ENCODE peak calls at places on chromosomes 6 and 20, in six cellular contexts. X, E, Y, L, D and H are unnamed samples.

GRCh38 chr6:148711833-148712653 is 34.8 kb upstream of the UST start:
- DNase-seq in X (no peak), E (no peak), Y (no peak), L (no peak), D (no peak), H (no peak)

GRCh38 chr20:34096699-34097420 is 15.2 kb downstream of the EIF2S2 start:
- DNase-seq in X (no peak), E (no peak), Y (no peak), L (no peak), D (no peak), H (no peak)

GRCh38 chr6:152309648-152310047 is 327.5 kb downstream of the SYNE1 start:
- DNase-seq in X (no peak), E (no peak), Y (no peak), L (no peak), D (no peak), H (peak)

GRCh38 chr20:10474606-10475184 is 39.6 kb downstream of the SLX4IP start:
- DNase-seq in X (no peak), E (no peak), Y (no peak), L (no peak), D (no peak), H (peak)

GRCh38 chr6:126167726-126168125 is 172.2 kb upstream of the CENPW start:
- DNase-seq in X (no peak), E (no peak), Y (no peak), L (no peak), D (no peak), H (no peak)

GRCh38 chr20:53021934-53022333 is 49.8 kb downstream of the TSHZ2 start:
- DNase-seq in X (no peak), E (no peak), Y (no peak), L (no peak), D (no peak), H (no peak)

GRCh38 chr6:49540614-49541013 is 9.9 kb upstream of the C6orf141 start:
- DNase-seq in X (no peak), E (no peak), Y (no peak), L (no peak), D (no peak), H (no peak)

GRCh38 chr6:14674458-14674857 is 556.9 kb downstream of the CD83 start:
- DNase-seq in X (no peak), E (no peak), Y (no peak), L (no peak), D (no peak), H (no peak)

GRCh38 chr20:15379897-15380296 is 1042.5 kb upstream of the FLRT3 start:
- DNase-seq in X (no peak), E (no peak), Y (no peak), L (no peak), D (no peak), H (no peak)

GRCh38 chr20:5608448-5609161 is 141.6 kb upstream of the SHLD1 start:
- DNase-seq in X (no peak), E (no peak), Y (peak), L (no peak), D (peak), H (peak)

GRCh38 chr6:143164565-143165105 is 103.9 kb downstream of the AIG1 start:
- DNase-seq in X (no peak), E (no peak), Y (peak), L (no peak), D (peak), H (no peak)

GRCh38 chr20:37282558-37282957 is 6.9 kb upstream of the MANBAL start:
- DNase-seq in X (no peak), E (no peak), Y (peak), L (no peak), D (no peak), H (peak)

GRCh38 chr20:2599265-2600060 is 53.0 kb upstream of the NOP56 start:
- DNase-seq in X (no peak), E (no peak), Y (no peak), L (no peak), D (no peak), H (no peak)

GRCh38 chr6:46867411-46867810 is 54.3 kb downstream of the ADGRF5 start:
- DNase-seq in X (no peak), E (no peak), Y (no peak), L (no peak), D (no peak), H (no peak)

GRCh38 chr6:25882066-25882496 is 8.0 kb upstream of the SLC17A3 start:
- DNase-seq in X (peak), E (no peak), Y (no peak), L (no peak), D (peak), H (no peak)

GRCh38 chr20:7841967-7842301 is 98.3 kb downstream of the HAO1 start:
- DNase-seq in X (peak), E (no peak), Y (no peak), L (no peak), D (peak), H (peak)

GRCh38 chr20:18984238-18985200 is 170.9 kb downstream of the SCP2D1 start:
- DNase-seq in X (no peak), E (no peak), Y (peak), L (no peak), D (no peak), H (peak)

GRCh38 chr6:4491501-4492260 is 284.5 kb upstream of the CDYL start:
- DNase-seq in X (no peak), E (no peak), Y (no peak), L (no peak), D (peak), H (peak)

GRCh38 chr6:55014321-55015088 is 159.8 kb upstream of the HCRTR2 start:
- DNase-seq in X (no peak), E (no peak), Y (no peak), L (no peak), D (no peak), H (no peak)

GRCh38 chr6:159972506-159973268 is 3.8 kb downstream of the IGF2R start:
- DNase-seq in X (no peak), E (no peak), Y (peak), L (no peak), D (no peak), H (no peak)

GRCh38 chr20:44035924-44036323 is 121.3 kb downstream of the TOX2 start:
- DNase-seq in X (no peak), E (no peak), Y (no peak), L (no peak), D (no peak), H (no peak)

GRCh38 chr6:25297823-25298507 is 18.8 kb downstream of the CARMIL1 start:
- DNase-seq in X (no peak), E (no peak), Y (no peak), L (no peak), D (no peak), H (no peak)

GRCh38 chr20:38132156-38132909 is 32.7 kb downstream of the TGM2 start:
- DNase-seq in X (no peak), E (no peak), Y (no peak), L (no peak), D (no peak), H (no peak)

GRCh38 chr6:151004415-151005024 is 139.0 kb downstream of the MTHFD1L start:
- DNase-seq in X (peak), E (no peak), Y (no peak), L (peak), D (peak), H (peak)

GRCh38 chr6:156107514-156108150 is 652.0 kb upstream of the NOX3 start:
- DNase-seq in X (no peak), E (no peak), Y (no peak), L (no peak), D (no peak), H (no peak)

GRCh38 chr6:34982424-34982852 is 93.4 kb downstream of the ANKS1A start:
- DNase-seq in X (peak), E (no peak), Y (peak), L (peak), D (peak), H (peak)

GRCh38 chr6:73285674-73286283 is 22.8 kb upstream of the KHDC1 start:
- DNase-seq in X (peak), E (no peak), Y (peak), L (peak), D (peak), H (peak)

GRCh38 chr6:113558966-113559365 is 298.2 kb upstream of the MARCKS start:
- DNase-seq in X (no peak), E (no peak), Y (no peak), L (no peak), D (peak), H (no peak)

GRCh38 chr6:161132384-161132783 is 140.8 kb downstream of the MAP3K4 start:
- DNase-seq in X (no peak), E (no peak), Y (no peak), L (no peak), D (no peak), H (no peak)

GRCh38 chr20:44835661-44836221 is 25.4 kb upstream of the RIMS4 start:
- DNase-seq in X (no peak), E (no peak), Y (no peak), L (no peak), D (no peak), H (no peak)

GRCh38 chr6:139623382-139623781 is 248.9 kb upstream of the CITED2 start:
- DNase-seq in X (no peak), E (no peak), Y (no peak), L (no peak), D (no peak), H (peak)

GRCh38 chr6:180295-180694 is 112.0 kb upstream of the DUSP22 start:
- DNase-seq in X (no peak), E (no peak), Y (no peak), L (no peak), D (no peak), H (peak)

GRCh38 chr20:58229198-58229802 is 847 bp upstream of the ANKRD60 start:
- DNase-seq in X (no peak), E (no peak), Y (no peak), L (no peak), D (no peak), H (no peak)
- TF ChIP-seq POLR2A in X (no peak), E (no peak), Y (no peak), L (no peak), D (no peak), H (no peak)

GRCh38 chr6:21767891-21768659 is 174.5 kb downstream of the SOX4 start:
- DNase-seq in X (no peak), E (no peak), Y (no peak), L (no peak), D (peak), H (no peak)
- TF ChIP-seq MYC in X (no peak), E (no peak), Y (no peak), L (no peak), D (no peak), H (no peak)

GRCh38 chr6:32184084-32184640 is at the start of gene AGER:
- DNase-seq in X (no peak), E (no peak), Y (peak), L (no peak), D (no peak), H (no peak)
- TF ChIP-seq POLR2A in X (no peak), E (peak), Y (peak), L (peak), D (no peak), H (no peak)

GRCh38 chr6:82984720-82985119 is 80.9 kb downstream of the UBE3D start:
- DNase-seq in X (no peak), E (no peak), Y (peak), L (no peak), D (no peak), H (no peak)

GRCh38 chr6:82979657-82980056 is 86.0 kb downstream of the UBE3D start:
- DNase-seq in X (no peak), E (no peak), Y (no peak), L (no peak), D (no peak), H (no peak)

GRCh38 chr6:82978362-82978945 is 87.2 kb downstream of the UBE3D start:
- DNase-seq in X (no peak), E (no peak), Y (no peak), L (no peak), D (no peak), H (no peak)

GRCh38 chr6:82976179-82976578 is 89.5 kb downstream of the UBE3D start:
- DNase-seq in X (no peak), E (no peak), Y (no peak), L (no peak), D (no peak), H (no peak)

DNA sequence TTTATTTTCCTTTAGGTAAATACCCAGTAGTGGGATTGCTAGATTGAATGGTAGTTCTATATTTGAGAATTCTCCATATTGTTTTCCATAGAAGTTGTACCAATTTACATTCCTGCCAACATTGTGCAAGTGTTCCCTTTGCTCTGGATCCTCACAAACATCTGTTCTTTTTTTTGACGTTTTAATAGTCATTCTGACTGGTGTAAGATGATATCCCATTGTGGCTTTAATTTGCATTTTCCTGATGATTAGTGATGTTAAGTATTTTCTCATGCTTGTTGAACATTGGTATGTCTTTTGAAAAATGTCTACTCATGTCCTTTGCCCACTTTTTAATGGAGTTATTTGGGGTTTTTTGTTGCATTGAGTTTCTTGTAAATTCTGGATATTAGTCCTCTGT is 85.6 kb downstream of the UBE3D start:
- DNase-seq in X (no peak), E (no peak), Y (no peak), L (no peak), D (no peak), H (no peak)
- TF ChIP-seq MYC in X (no peak), E (no peak), Y (no peak), L (no peak), D (no peak), H (no peak)

DNA sequence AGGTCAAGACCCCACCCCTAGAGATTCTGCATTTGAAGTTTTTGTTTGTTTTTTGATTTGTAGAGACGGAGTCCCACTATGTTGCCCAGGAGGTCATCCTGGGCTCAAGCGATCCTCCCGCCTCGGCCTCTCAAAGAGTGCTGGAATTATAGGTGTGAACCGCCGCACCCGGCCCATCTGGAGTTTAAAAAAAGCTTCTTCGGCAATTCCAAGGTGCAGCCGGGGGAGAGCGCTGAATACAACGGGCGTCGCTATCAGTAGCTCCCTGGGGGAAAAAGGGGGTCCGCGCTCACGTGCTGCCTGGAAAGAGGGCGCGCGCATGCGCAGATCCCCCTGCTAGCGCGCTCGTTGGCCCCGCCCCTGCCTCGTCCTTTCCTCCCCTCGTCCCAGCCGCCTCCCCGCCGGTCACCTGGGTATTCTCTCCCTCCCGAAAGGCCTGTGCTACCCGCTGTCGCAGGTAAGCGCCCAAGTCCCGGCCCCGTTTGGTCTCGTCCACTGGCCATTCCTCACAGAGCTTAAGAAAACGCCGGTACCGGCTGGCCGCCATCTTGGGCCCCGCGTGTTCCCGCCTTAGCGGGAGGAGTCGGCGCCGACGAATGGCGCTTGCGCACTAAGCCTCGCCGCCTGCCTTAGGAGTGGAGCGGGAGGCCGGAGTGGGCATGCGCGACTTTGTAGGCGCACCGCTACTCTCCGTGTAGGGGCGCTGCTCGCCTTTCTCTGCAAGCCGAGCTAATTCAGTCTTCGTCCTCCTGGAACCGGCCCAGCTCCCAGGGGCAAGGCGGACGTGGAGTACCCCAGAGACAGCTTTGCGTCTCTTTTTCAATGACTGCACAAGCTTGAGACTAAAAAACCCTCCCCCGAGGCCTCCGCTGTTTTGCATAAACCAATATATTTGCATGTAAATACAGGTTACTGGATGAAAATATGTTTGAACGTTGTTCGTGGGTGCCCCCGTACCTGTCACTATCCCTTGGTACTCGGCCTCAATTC is at the start of gene UQCC2:
- DNase-seq in X (peak), E (peak), Y (peak), L (peak), D (peak), H (peak)
- TF ChIP-seq POLR2A in X (peak), E (peak), Y (peak), L (peak), D (peak), H (peak)

GRCh38 chr6:117338567-117338966 is 73.2 kb downstream of the VGLL2 start:
- DNase-seq in X (no peak), E (no peak), Y (no peak), L (no peak), D (no peak), H (no peak)
- TF ChIP-seq MYC in X (no peak), E (no peak), Y (no peak), L (no peak), D (no peak), H (no peak)

GRCh38 chr6:101986476-101986875 is 593.0 kb downstream of the GRIK2 start:
- DNase-seq in X (no peak), E (peak), Y (no peak), L (no peak), D (no peak), H (no peak)
- TF ChIP-seq POLR2A in X (no peak), E (no peak), Y (no peak), L (no peak), D (no peak), H (no peak)

GRCh38 chr6:135904666-135905065 is 53.2 kb downstream of the PDE7B start:
- DNase-seq in X (no peak), E (no peak), Y (no peak), L (no peak), D (no peak), H (no peak)

GRCh38 chr6:135906542-135906941 is 55.0 kb downstream of the PDE7B start:
- DNase-seq in X (no peak), E (no peak), Y (no peak), L (no peak), D (no peak), H (no peak)

GRCh38 chr6:135905604-135906300 is 54.3 kb downstream of the PDE7B start:
- DNase-seq in X (no peak), E (no peak), Y (no peak), L (no peak), D (no peak), H (no peak)

GRCh38 chr6:135902756-135903331 is 51.3 kb downstream of the PDE7B start:
- DNase-seq in X (no peak), E (no peak), Y (no peak), L (no peak), D (peak), H (no peak)

GRCh38 chr6:135901776-135902524 is 50.4 kb downstream of the PDE7B start:
- DNase-seq in X (no peak), E (no peak), Y (no peak), L (no peak), D (no peak), H (no peak)
- TF ChIP-seq MYC in X (no peak), E (no peak), Y (no peak), L (no peak), D (no peak), H (no peak)

GRCh38 chr20:62887147-62887859 is 25.7 kb upstream of the TCFL5 start:
- DNase-seq in X (no peak), E (no peak), Y (peak), L (peak), D (peak), H (no peak)
- TF ChIP-seq POLR2A in X (no peak), E (no peak), Y (no peak), L (no peak), D (no peak), H (no peak)